ENCODE peak calls at places on chromosome 13, in four cellular contexts. Z, B, K and O are unnamed samples.

GRCh38 chr13:87147076-87147475 is 524.1 kb upstream of the SLITRK5 start:
- DNase-seq in Z (no peak), B (no peak), K (no peak), O (no peak)

GRCh38 chr13:19622189-19622588 is 11.3 kb upstream of the MPHOSPH8 start:
- DNase-seq in B (no peak), Z (no peak), K (no peak), O (no peak)

GRCh38 chr13:45916036-45916435 is 64.5 kb upstream of the SIAH3 start:
- DNase-seq in Z (no peak), B (no peak), K (no peak), O (no peak)

GRCh38 chr13:51125495-51126226 is 14.6 kb upstream of the C13orf42 start:
- DNase-seq in K (no peak), Z (peak), B (peak), O (peak)

GRCh38 chr13:67146523-67147130 is 83.5 kb downstream of the PCDH9 start:
- DNase-seq in Z (no peak), B (no peak), K (no peak), O (no peak)

GRCh38 chr13:41981961-41982723 is 21.2 kb upstream of the VWA8 start:
- DNase-seq in Z (no peak), B (no peak), K (no peak), O (no peak)

GRCh38 chr13:19782049-19782726 is 557 bp downstream of the PSPC1 start:
- DNase-seq in K (peak), B (peak), Z (peak), O (peak)

GRCh38 chr13:100461309-100462035 is 127.1 kb downstream of the GGACT start:
- DNase-seq in K (no peak), Z (no peak), B (no peak), O (no peak)

GRCh38 chr13:50319603-50320296 is 304.5 kb downstream of the KCNRG start:
- DNase-seq in B (no peak), K (no peak), Z (no peak), O (no peak)

GRCh38 chr13:94550030-94550738 is 45.8 kb downstream of the TGDS start:
- DNase-seq in K (no peak), B (no peak), Z (no peak), O (peak)

DNA sequence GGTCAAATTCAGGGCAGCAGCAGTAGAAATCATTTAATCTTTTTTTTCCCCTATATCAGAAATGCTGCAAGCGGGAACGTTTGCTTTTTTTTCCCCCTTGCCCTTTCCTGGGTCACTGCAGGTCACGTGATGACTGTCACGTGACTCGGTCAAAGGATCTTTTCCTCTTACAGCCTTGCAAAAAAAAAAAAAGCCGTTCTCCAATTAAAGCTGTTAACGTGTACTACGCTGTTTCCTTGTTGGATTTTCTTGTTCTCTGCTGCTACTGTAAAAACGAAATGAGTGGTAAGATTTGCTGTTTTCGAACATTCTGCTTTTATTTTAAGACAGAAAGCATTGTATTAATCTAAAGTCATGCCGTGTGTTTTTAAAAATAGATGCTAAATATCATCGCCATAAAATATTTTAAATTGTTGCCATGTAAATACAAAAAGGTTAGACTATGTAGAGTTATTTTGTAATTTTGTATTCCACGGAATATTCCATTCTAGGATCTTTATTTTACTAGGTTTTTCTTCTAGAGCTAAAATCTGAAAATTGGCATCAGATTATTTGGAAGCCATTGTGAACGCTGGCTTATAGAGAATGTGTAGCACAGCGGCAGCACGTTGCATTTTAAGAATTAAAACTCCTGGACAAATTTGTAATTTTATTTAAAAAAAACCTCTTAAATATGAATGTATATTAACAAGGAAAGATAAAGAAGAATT is 109.9 kb upstream of the MLNR start:
- DNase-seq in B (peak), Z (peak), K (peak), O (peak)
- TF ChIP-seq POLR2A in B (no peak), Z (no peak), K (no peak), O (no peak)

GRCh38 chr13:106156468-106156867 is 379.0 kb downstream of the EFNB2 start:
- DNase-seq in B (no peak), Z (no peak), K (no peak), O (peak)
- TF ChIP-seq POLR2A in B (no peak), Z (no peak), K (no peak), O (no peak)

DNA sequence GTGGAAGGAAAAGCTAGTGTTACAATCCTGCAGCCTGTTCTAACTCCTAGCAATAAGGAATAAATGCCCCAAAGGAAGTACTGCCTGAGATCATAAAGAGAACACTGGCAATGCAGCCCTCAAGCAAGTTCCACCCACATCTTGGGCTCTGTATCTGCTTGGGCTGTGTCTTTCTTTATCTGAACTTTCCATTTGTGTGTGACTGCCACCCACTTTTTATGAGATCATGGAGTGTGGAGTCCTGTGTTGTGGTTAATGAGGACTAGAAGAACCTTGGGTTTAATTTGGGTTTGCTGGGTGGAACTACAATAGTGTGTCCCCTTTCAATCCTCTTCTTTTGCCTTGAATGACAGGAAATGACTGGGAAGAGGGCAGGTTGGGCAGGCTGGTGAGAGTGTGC is 38.3 kb downstream of the RFXAP start:
- DNase-seq in B (no peak), K (no peak), Z (no peak), O (no peak)
- TF ChIP-seq POLR2A in B (no peak), K (no peak), Z (no peak), O (no peak)

GRCh38 chr13:43019811-43020210 is 3.6 kb upstream of the DNAJC15 start:
- DNase-seq in Z (no peak), B (no peak), K (no peak), O (no peak)

GRCh38 chr13:43020794-43021193 is 2.6 kb upstream of the DNAJC15 start:
- DNase-seq in B (no peak), K (no peak), Z (no peak), O (no peak)

GRCh38 chr13:43026262-43026661 is 2.9 kb downstream of the DNAJC15 start:
- DNase-seq in K (no peak), Z (no peak), B (no peak), O (no peak)

GRCh38 chr13:43021926-43022670 is 1.3 kb upstream of the DNAJC15 start:
- DNase-seq in K (no peak), Z (peak), B (no peak), O (no peak)

DNA sequence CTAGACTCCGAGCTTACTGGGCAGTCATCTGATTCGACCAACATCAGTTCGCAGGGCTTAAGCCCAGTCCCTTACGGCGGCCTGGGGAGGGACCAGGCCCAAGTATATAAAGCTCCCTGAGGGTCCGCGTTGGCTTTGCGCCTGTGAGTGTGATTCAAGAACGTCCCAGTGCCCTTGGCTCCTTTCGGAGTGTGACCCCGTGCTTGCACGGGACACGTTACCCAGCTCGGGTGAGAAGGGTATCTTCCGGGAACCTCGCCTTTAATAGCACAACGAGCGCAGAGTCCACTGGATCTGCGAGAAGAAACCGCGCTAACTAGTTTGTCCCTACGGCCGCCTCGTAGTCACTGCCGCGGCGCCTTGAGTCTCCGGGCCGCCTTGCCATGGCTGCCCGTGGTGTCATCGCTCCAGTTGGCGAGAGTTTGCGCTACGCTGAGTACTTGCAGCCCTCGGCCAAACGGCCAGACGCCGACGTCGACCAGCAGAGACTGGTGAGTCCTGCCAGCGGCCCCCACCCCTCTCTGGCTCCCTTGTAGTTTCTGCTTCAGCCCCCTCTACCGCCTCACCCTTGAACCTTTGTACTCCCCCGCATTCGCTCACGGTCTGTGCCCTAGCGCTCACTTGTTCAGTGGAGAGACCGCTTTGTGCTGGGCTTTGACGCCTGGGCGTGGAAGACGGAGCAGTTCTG is at the start of gene DNAJC15:
- DNase-seq in B (peak), K (peak), Z (peak), O (no peak)
- TF ChIP-seq POLR2A in B (no peak), K (no peak), Z (peak), O (peak)

GRCh38 chr13:77326905-77327604 is at the start of gene MYCBP2:
- DNase-seq in K (peak), Z (peak), B (peak), O (peak)
- TF ChIP-seq POLR2A in K (peak), Z (peak), B (no peak), O (peak)

DNA sequence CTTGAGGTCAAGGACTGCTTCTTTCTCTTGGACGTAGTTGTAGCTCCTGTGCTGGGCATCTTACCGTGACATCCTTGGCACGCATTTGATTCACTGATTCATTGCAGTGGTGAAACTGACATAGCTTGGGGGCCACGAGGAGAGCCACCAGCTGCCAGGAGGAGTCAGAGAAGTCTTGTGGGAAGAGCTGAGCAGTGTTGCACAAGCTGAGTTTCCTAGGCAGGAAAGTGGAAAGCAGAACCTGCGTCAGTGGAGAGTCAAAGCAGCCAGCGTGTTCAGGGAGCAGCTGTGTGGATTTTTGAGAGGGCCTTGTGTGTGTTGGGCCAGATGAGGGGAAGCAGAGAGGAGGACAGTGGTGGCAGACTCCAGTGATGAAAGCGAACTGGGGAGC is 5.3 kb upstream of the GPR183 start:
- DNase-seq in Z (peak), K (peak), B (peak), O (no peak)
- TF ChIP-seq POLR2A in Z (no peak), K (peak), B (no peak), O (no peak)

GRCh38 chr13:97432917-97433726 is 847 bp upstream of the RAP2A start:
- DNase-seq in B (peak), Z (peak), K (peak), O (peak)
- TF ChIP-seq POLR2A in B (no peak), Z (peak), K (peak), O (peak)

DNA sequence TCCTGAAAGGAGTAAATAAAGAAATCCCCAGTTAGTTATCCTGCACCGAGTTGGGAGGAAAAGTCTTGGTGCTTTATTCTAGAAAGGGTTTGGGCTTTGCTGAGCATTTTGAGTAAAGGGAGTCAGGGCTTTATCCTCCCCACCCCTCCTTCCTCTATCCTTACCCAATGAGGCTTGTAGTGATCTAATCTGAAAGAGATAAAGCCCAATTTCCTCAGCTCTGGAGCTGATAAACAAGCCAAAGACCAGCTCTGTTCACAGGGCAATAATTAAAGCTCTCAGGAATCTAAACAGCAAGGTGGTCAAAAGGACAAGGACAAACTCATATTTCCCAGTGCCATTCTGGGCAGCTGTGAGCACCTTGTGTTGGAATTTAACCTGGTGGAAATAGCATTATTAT is 188.9 kb upstream of the TSC22D1 start:
- DNase-seq in K (no peak), Z (no peak), B (no peak), O (no peak)
- TF ChIP-seq POLR2A in K (no peak), Z (no peak), B (no peak), O (no peak)

GRCh38 chr13:110108348-110109139 is 198.4 kb downstream of the COL4A1 start:
- DNase-seq in K (peak), Z (peak), B (peak), O (peak)
- TF ChIP-seq POLR2A in K (no peak), Z (no peak), B (no peak), O (no peak)